ENCODE peak calls at places on chromosomes 7 and 10, in eight cellular contexts. C is IMR-90; Y is testis; U is CD4-positive, alpha-beta memory T cell; O is left ventricle myocardium inferior; W is upper lobe of right lung; K is right lobe of liver; L is heart right ventricle. F is an unnamed sample.
A peak's percentile ranks its signal among the peaks of the same experiment; 100 is the strongest.

GRCh38 chr7:106166651-106167342 is 54.7 kb upstream of the SYPL1 start:
- DNase-seq in U (peak; percentile 41), O (no peak), W (no peak), K (no peak), C (peak; percentile 83), Y (peak; percentile 70), L (peak; percentile 75), F (no peak)

GRCh38 chr7:17304926-17305325 is 6.5 kb downstream of the AHR start:
- DNase-seq in W (no peak), Y (no peak), L (no peak), C (peak; percentile 88), O (no peak), U (peak; percentile 24), K (no peak), F (no peak)

GRCh38 chr7:51033722-51034530 is 251.2 kb upstream of the GRB10 start:
- DNase-seq in C (no peak), K (no peak), W (no peak), U (no peak), L (no peak), O (no peak), Y (no peak), F (no peak)

GRCh38 chr7:68074242-68074641 is 1077.6 kb downstream of the TYW1 start:
- DNase-seq in U (no peak), C (no peak), Y (no peak), O (no peak), W (no peak), L (no peak), K (no peak), F (no peak)

GRCh38 chr10:8043569-8044306 is 10.8 kb upstream of the GATA3 start:
- DNase-seq in L (no peak), Y (no peak), O (no peak), K (peak; percentile 27), U (peak; percentile 53), C (no peak), W (no peak), F (no peak)

GRCh38 chr7:496528-497295 is 22.9 kb downstream of the PDGFA start:
- DNase-seq in O (peak; percentile 9), W (peak; percentile 63), K (peak; percentile 36), C (no peak), U (no peak), Y (no peak), L (no peak), F (no peak)

GRCh38 chr10:12605580-12606405 is 256.4 kb downstream of the CAMK1D start:
- DNase-seq in L (peak; percentile 61), C (peak; percentile 60), W (peak; percentile 86), U (peak; percentile 73), K (peak; percentile 95), O (peak; percentile 60), Y (peak; percentile 67), F (peak; percentile 62)

GRCh38 chr10:4243651-4244050 is 458.6 kb upstream of the KLF6 start:
- DNase-seq in O (no peak), K (no peak), W (no peak), L (peak; percentile 55), C (peak; percentile 100), U (no peak), Y (no peak), F (no peak)

GRCh38 chr10:71239946-71240795 is 27.8 kb downstream of the UNC5B start:
- DNase-seq in U (no peak), Y (no peak), W (no peak), C (no peak), L (peak; percentile 70), O (peak; percentile 50), K (no peak), F (no peak)

GRCh38 chr7:75624134-75624832 is 114.5 kb downstream of the HIP1 start:
- DNase-seq in C (peak; percentile 72), W (peak; percentile 86), Y (peak; percentile 37), L (peak; percentile 57), O (peak; percentile 47), U (no peak), K (peak; percentile 72), F (no peak)

GRCh38 chr7:120985839-120986238 is 2.7 kb upstream of the CPED1 start:
- DNase-seq in U (no peak), Y (no peak), C (no peak), K (no peak), W (no peak), O (no peak), L (no peak), F (no peak)

GRCh38 chr10:69938541-69938991 is 114.1 kb upstream of the MACROH2A2 start:
- DNase-seq in L (peak; percentile 21), K (no peak), W (no peak), C (no peak), Y (no peak), O (no peak), U (no peak), F (no peak)

GRCh38 chr10:112236486-112236885 is 46.7 kb upstream of the TECTB start:
- DNase-seq in L (no peak), C (no peak), Y (no peak), O (no peak), U (no peak), K (no peak), W (no peak), F (no peak)

GRCh38 chr10:8544057-8544380 is 489.5 kb downstream of the GATA3 start:
- DNase-seq in L (no peak), W (no peak), C (no peak), K (no peak), Y (no peak), U (no peak), O (no peak), F (no peak)

GRCh38 chr7:134315679-134316538 is 821 bp downstream of the SLC35B4 start:
- DNase-seq in L (no peak), C (peak; percentile 16), Y (no peak), U (peak; percentile 3), K (no peak), O (no peak), W (no peak), F (no peak)
- H3K4me1 ChIP-seq in L (no peaks in the 10 kb centered on the region), C (peaks cover 5% of the 10 kb centered on the region), Y (no peaks in the 10 kb centered on the region), U (peaks cover 17% of the 10 kb centered on the region), K (no peaks in the 10 kb centered on the region), O (peaks cover 21% of the 10 kb centered on the region), W (peaks cover 4% of the 10 kb centered on the region), F (peaks cover 11% of the 10 kb centered on the region)

GRCh38 chr10:5919568-5919967 is 29.5 kb downstream of the FBH1 start:
- DNase-seq in L (no peak), W (no peak), O (no peak), Y (no peak), C (no peak), U (no peak), K (no peak), F (no peak)
- H3K36me3 ChIP-seq in L (peaks cover 3% of the 10 kb centered on the region), W (peaks cover 97% of the 10 kb centered on the region), O (peaks cover 98% of the 10 kb centered on the region), Y (no peaks in the 10 kb centered on the region), C (peaks cover 78% of the 10 kb centered on the region), U (peaks cover 80% of the 10 kb centered on the region), K (peaks cover 95% of the 10 kb centered on the region), F (peaks cover 86% of the 10 kb centered on the region)

GRCh38 chr10:50501478-50501877 is 122.3 kb downstream of the SGMS1 start:
- DNase-seq in L (no peak), K (no peak), Y (no peak), C (peak; percentile 67), U (no peak), O (no peak), W (no peak), F (no peak)

GRCh38 chr10:50506861-50507573 is 116.7 kb downstream of the SGMS1 start:
- DNase-seq in Y (peak; percentile 85), U (no peak), W (no peak), L (no peak), K (no peak), C (no peak), O (peak; percentile 52), F (no peak)

GRCh38 chr10:50503661-50504320 is 120.0 kb downstream of the SGMS1 start:
- DNase-seq in U (no peak), K (no peak), W (no peak), L (no peak), C (no peak), Y (no peak), O (no peak), F (no peak)

GRCh38 chr10:50501899-50502556 is 121.7 kb downstream of the SGMS1 start:
- DNase-seq in L (no peak), U (no peak), W (no peak), Y (no peak), K (no peak), C (no peak), O (no peak), F (no peak)

GRCh38 chr10:50504389-50504788 is 119.4 kb downstream of the SGMS1 start:
- DNase-seq in C (no peak), U (no peak), Y (no peak), W (no peak), L (no peak), O (no peak), K (no peak), F (no peak)
- H3K4me1 ChIP-seq in C (peaks cover 2% of the 10 kb centered on the region), U (peaks cover 41% of the 10 kb centered on the region), Y (peaks cover 27% of the 10 kb centered on the region), W (no peaks in the 10 kb centered on the region), L (peaks cover 32% of the 10 kb centered on the region), O (peaks cover 56% of the 10 kb centered on the region), K (peaks cover 9% of the 10 kb centered on the region), F (peaks cover 20% of the 10 kb centered on the region)

DNA sequence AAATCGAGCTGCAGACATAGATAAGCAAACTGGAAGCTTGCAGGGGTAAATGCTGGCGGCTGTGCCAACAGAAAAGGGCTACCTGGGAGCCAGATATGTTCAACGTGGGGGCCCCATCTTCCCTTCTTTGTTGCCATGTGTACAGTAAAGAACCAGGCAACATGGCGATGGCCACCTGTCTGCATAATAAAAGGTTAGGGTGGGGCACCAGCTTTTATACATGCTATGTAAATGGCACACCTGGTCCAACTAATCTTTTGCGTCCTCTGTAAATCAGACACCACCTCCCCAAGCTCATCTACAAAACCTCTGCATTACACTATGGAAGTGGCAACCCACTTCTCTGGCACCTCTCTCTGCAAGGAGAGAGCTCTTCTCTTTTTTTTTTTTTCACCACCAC is 13.9 kb downstream of the BUD31 start:
- DNase-seq in U (no peak), W (no peak), C (no peak), O (no peak), L (no peak), Y (no peak), K (no peak), F (no peak)
- H3K36me3 ChIP-seq in U (peaks cover 37% of the 10 kb centered on the region), W (peaks cover 77% of the 10 kb centered on the region), C (peaks cover 59% of the 10 kb centered on the region), O (peaks cover 64% of the 10 kb centered on the region), L (peaks cover 3% of the 10 kb centered on the region), Y (peaks cover 3% of the 10 kb centered on the region), K (peaks cover 46% of the 10 kb centered on the region), F (peaks cover 25% of the 10 kb centered on the region)

GRCh38 chr10:29370612-29371092 is 81.8 kb downstream of the LYZL1 start:
- DNase-seq in U (no peak), C (no peak), W (no peak), K (no peak), O (no peak), L (no peak), Y (no peak), F (no peak)
- H3K4me1 ChIP-seq in U (no peaks in the 10 kb centered on the region), C (no peaks in the 10 kb centered on the region), W (no peaks in the 10 kb centered on the region), K (peaks cover 10% of the 10 kb centered on the region), O (peaks cover 10% of the 10 kb centered on the region), L (peaks cover 5% of the 10 kb centered on the region), Y (no peaks in the 10 kb centered on the region), F (no peaks in the 10 kb centered on the region)

GRCh38 chr7:44574286-44574872 is 671 bp upstream of the DDX56 start:
- DNase-seq in Y (no peak), L (no peak), U (no peak), C (no peak), W (no peak), K (no peak), O (no peak), F (peak; percentile 4)
- H3K36me3 ChIP-seq in Y (no peaks in the 10 kb centered on the region), L (peaks cover 17% of the 10 kb centered on the region), U (peaks cover 48% of the 10 kb centered on the region), C (peaks cover 45% of the 10 kb centered on the region), W (peaks cover 64% of the 10 kb centered on the region), K (peaks cover 51% of the 10 kb centered on the region), O (peaks cover 52% of the 10 kb centered on the region), F (peaks cover 51% of the 10 kb centered on the region)

GRCh38 chr10:131901181-131901829 is 497 bp downstream of the PPP2R2D start:
- DNase-seq in C (peak; percentile 4), W (peak; percentile 87), O (peak; percentile 48), Y (peak; percentile 62), L (peak; percentile 29), U (peak; percentile 60), K (peak; percentile 84), F (peak; percentile 43)
- H3K4me1 ChIP-seq in C (peaks cover 10% of the 10 kb centered on the region), W (peaks cover 34% of the 10 kb centered on the region), O (peaks cover 65% of the 10 kb centered on the region), Y (peaks cover 30% of the 10 kb centered on the region), L (peaks cover 47% of the 10 kb centered on the region), U (peaks cover 69% of the 10 kb centered on the region), K (peaks cover 22% of the 10 kb centered on the region), F (peaks cover 68% of the 10 kb centered on the region)